ENCODE peak calls at places on chromosomes 1 and 21, in four cellular contexts. F is endodermal cell, Q is pancreas, P is A172. A is an unnamed sample.

GRCh38 chr1:151311589-151312331 is 15.5 kb downstream of the PI4KB start:
- DNase-seq in F (no peak), Q (no peak), P (peak; percentile 100), A (peak; percentile 91)

GRCh38 chr21:44999428-44999971 is 59.7 kb downstream of the SLX9 start:
- DNase-seq in F (no peak), Q (no peak), P (no peak), A (no peak)

GRCh38 chr1:96955307-96956012 is 233.9 kb downstream of the PTBP2 start:
- DNase-seq in F (no peak), Q (no peak), P (no peak), A (no peak)

GRCh38 chr1:41799723-41800122 is 119.0 kb downstream of the HIVEP3 start:
- DNase-seq in F (no peak), Q (no peak), P (peak; percentile 38), A (no peak)

GRCh38 chr21:36135391-36136094 is 664 bp downstream of the CBR3 start:
- DNase-seq in F (peak; percentile 78), Q (peak; percentile 26), P (peak; percentile 80), A (peak; percentile 76)

GRCh38 chr1:171152533-171152932 is 32.6 kb upstream of the FMO2 start:
- DNase-seq in F (no peak), Q (no peak), P (no peak), A (no peak)

GRCh38 chr1:31814631-31815306 is 1.1 kb downstream of the SPOCD1 start:
- DNase-seq in F (peak; percentile 51), Q (no peak), P (no peak), A (no peak)

GRCh38 chr1:160748182-160748876 is 9.3 kb downstream of the SLAMF7 start:
- DNase-seq in F (peak; percentile 54), Q (no peak), P (peak; percentile 74), A (no peak)

GRCh38 chr21:33185852-33186251 is 43.9 kb upstream of the IFNAR2 start:
- DNase-seq in F (no peak), Q (no peak), P (no peak), A (no peak)

GRCh38 chr1:215517441-215517891 is 49.6 kb upstream of the KCTD3 start:
- DNase-seq in F (peak; percentile 73), Q (no peak), P (peak; percentile 33), A (no peak)

GRCh38 chr1:222233441-222234180 is 314.3 kb downstream of the HHIPL2 start:
- DNase-seq in F (no peak), Q (no peak), P (no peak), A (no peak)

GRCh38 chr1:179856286-179856685 is 21.3 kb downstream of the TOR1AIP2 start:
- DNase-seq in F (no peak), Q (no peak), P (no peak), A (no peak)

GRCh38 chr1:201759194-201759814 is 69.7 kb upstream of the IPO9 start:
- DNase-seq in F (no peak), Q (no peak), P (no peak), A (no peak)

GRCh38 chr21:45154511-45155508 is 80.4 kb downstream of the ADARB1 start:
- DNase-seq in F (peak; percentile 74), Q (no peak), P (peak; percentile 85), A (no peak)

GRCh38 chr1:204136814-204137213 is 15.0 kb downstream of the ETNK2 start:
- DNase-seq in F (peak; percentile 63), Q (no peak), P (no peak), A (no peak)

GRCh38 chr1:28565040-28565439 is 12.2 kb downstream of the TRNAU1AP start:
- DNase-seq in F (no peak), Q (no peak), P (no peak), A (no peak)

GRCh38 chr1:71770121-71770520 is 512.2 kb downstream of the NEGR1 start:
- DNase-seq in F (no peak), Q (no peak), P (peak; percentile 4), A (no peak)

GRCh38 chr21:42474982-42475381 is 21.0 kb downstream of the RSPH1 start:
- DNase-seq in F (peak; percentile 42), Q (no peak), P (no peak), A (no peak)

GRCh38 chr1:167756760-167757405 is 35.1 kb downstream of the MPZL1 start:
- DNase-seq in F (no peak), Q (no peak), P (no peak), A (no peak)

GRCh38 chr1:92486251-92487077 is at the start of gene GFI1:
- DNase-seq in F (peak; percentile 89), Q (peak; percentile 76), P (no peak), A (no peak)

GRCh38 chr1:15344380-15344779 is 65.3 kb upstream of the EFHD2 start:
- DNase-seq in F (no peak), Q (no peak), P (no peak), A (no peak)

GRCh38 chr1:109509176-109510134 is at the start of gene AMIGO1:
- DNase-seq in F (peak; percentile 85), Q (peak; percentile 44), P (no peak), A (peak; percentile 71)